ENCODE peak calls at places on chromosomes 7 and 10, in eight cellular contexts. I is stimulated activated CD4-positive, alpha-beta T cell treated with anti-CD3 and anti-CD28 coated beads, TNF-alpha, amount 100 ng/mL, for 24 hours; U is NCI-H446; S is GM12865; O is LoVo; T is astrocyte of the spinal cord; E is EH; B is NCI-H1105. Q is an unnamed sample.
A peak's percentile ranks its signal among the peaks of the same experiment; 100 is the strongest.

GRCh38 chr7:9945882-9946281 is 1027.8 kb upstream of the PHF14 start:
- DNase-seq in I (no peak), U (no peak), S (no peak), O (no peak), T (peak; percentile 6), E (no peak), B (peak; percentile 76), Q (no peak)

GRCh38 chr10:114708717-114709352 is 50.8 kb upstream of the ABLIM1 start:
- DNase-seq in I (no peak), U (no peak), S (no peak), O (peak; percentile 77), T (peak; percentile 87), E (peak; percentile 96), B (no peak), Q (peak; percentile 91)

GRCh38 chr7:146639291-146639690 is 522.7 kb downstream of the CNTNAP2 start:
- DNase-seq in I (no peak), U (no peak), S (no peak), O (no peak), T (no peak), E (no peak), B (no peak), Q (no peak)

GRCh38 chr10:11759347-11759746 is 17.2 kb downstream of the ECHDC3 start:
- DNase-seq in I (no peak), U (no peak), S (no peak), O (no peak), T (no peak), E (no peak), B (no peak), Q (no peak)

GRCh38 chr7:45407730-45408406 is 166.3 kb upstream of the ADCY1 start:
- DNase-seq in I (no peak), U (no peak), S (no peak), O (no peak), T (no peak), E (no peak), B (no peak), Q (no peak)

GRCh38 chr10:44352316-44353127 is 32.4 kb downstream of the CXCL12 start:
- DNase-seq in I (no peak), U (no peak), S (no peak), O (no peak), T (peak; percentile 3), E (peak; percentile 78), B (no peak), Q (no peak)

GRCh38 chr7:111855842-111856227 is 293.5 kb upstream of the IMMP2L start:
- DNase-seq in I (no peak), U (no peak), S (no peak), O (no peak), T (peak; percentile 39), E (peak; percentile 37), B (no peak), Q (no peak)

GRCh38 chr7:107228291-107228690 is 59.5 kb downstream of the HBP1 start:
- DNase-seq in I (no peak), U (no peak), S (no peak), O (no peak), T (no peak), E (peak; percentile 22), B (no peak), Q (no peak)

GRCh38 chr10:94314913-94315545 is 47.7 kb downstream of the NOC3L start:
- DNase-seq in I (no peak), U (no peak), S (no peak), O (no peak), T (peak; percentile 48), E (peak; percentile 62), B (no peak), Q (no peak)

GRCh38 chr10:99834410-99834809 is 52.0 kb downstream of the ABCC2 start:
- DNase-seq in I (no peak), U (no peak), S (no peak), O (no peak), T (peak; percentile 49), E (peak; percentile 91), B (no peak), Q (peak; percentile 49)

GRCh38 chr10:101062231-101063161 is 707 bp downstream of the KAZALD1 start:
- DNase-seq in I (no peak), U (no peak), S (peak; percentile 79), O (peak; percentile 75), T (no peak), E (peak; percentile 43), B (peak; percentile 32), Q (no peak)

GRCh38 chr7:142001163-142001874 is 5.6 kb downstream of the MGAM start:
- DNase-seq in I (no peak), U (no peak), S (no peak), O (peak; percentile 79), T (no peak), E (no peak), B (no peak), Q (no peak)

GRCh38 chr7:127485482-127485881 is 93.0 kb upstream of the ZNF800 start:
- DNase-seq in I (no peak), U (no peak), S (no peak), O (no peak), T (no peak), E (no peak), B (no peak), Q (no peak)

GRCh38 chr10:121307411-121307980 is 290.7 kb downstream of the FGFR2 start:
- DNase-seq in I (no peak), U (no peak), S (no peak), O (no peak), T (no peak), E (no peak), B (no peak), Q (no peak)

GRCh38 chr7:151432658-151433521 is 7.1 kb downstream of the CRYGN start:
- DNase-seq in I (no peak), U (no peak), S (peak; percentile 71), O (no peak), T (no peak), E (no peak), B (no peak), Q (no peak)

GRCh38 chr10:126122856-126123255 is 226.5 kb downstream of the FANK1 start:
- DNase-seq in I (no peak), U (no peak), S (no peak), O (no peak), T (no peak), E (peak; percentile 29), B (no peak), Q (no peak)

GRCh38 chr10:20817646-20818045 is 79.5 kb downstream of the NEBL start:
- DNase-seq in I (no peak), U (no peak), S (no peak), O (no peak), T (no peak), E (no peak), B (no peak), Q (no peak)

GRCh38 chr10:4334853-4335252 is 491.2 kb upstream of the AKR1E2 start:
- DNase-seq in I (no peak), U (no peak), S (no peak), O (no peak), T (peak; percentile 53), E (no peak), B (no peak), Q (no peak)

GRCh38 chr7:74690474-74690873 is 33.0 kb downstream of the GTF2I start:
- DNase-seq in I (no peak), U (no peak), S (no peak), O (no peak), T (no peak), E (no peak), B (no peak), Q (no peak)

GRCh38 chr10:74437822-74438221 is 286.8 kb downstream of the ADK start:
- DNase-seq in I (no peak), U (no peak), S (no peak), O (no peak), T (peak; percentile 71), E (peak; percentile 83), B (no peak), Q (peak; percentile 26)

GRCh38 chr10:13102002-13102794 is 2.2 kb downstream of the OPTN start:
- DNase-seq in I (no peak), U (no peak), S (peak; percentile 60), O (no peak), T (no peak), E (peak; percentile 9), B (no peak), Q (no peak)

GRCh38 chr7:110534241-110534931 is 556.5 kb upstream of the LRRN3 start:
- DNase-seq in I (no peak), U (peak; percentile 60), S (peak; percentile 39), O (peak; percentile 68), T (peak; percentile 49), E (peak; percentile 68), B (peak; percentile 30), Q (no peak)

GRCh38 chr7:158585721-158586498 is 1.7 kb downstream of the PTPRN2 start:
- DNase-seq in I (no peak), U (no peak), S (no peak), O (no peak), T (no peak), E (no peak), B (no peak), Q (no peak)

GRCh38 chr7:76216683-76217082 is 15.0 kb downstream of the SRRM3 start:
- DNase-seq in I (no peak), U (no peak), S (no peak), O (no peak), T (no peak), E (no peak), B (no peak), Q (no peak)

GRCh38 chr10:48470893-48471805 is 133.7 kb downstream of the ARHGAP22 start:
- DNase-seq in I (no peak), U (no peak), S (no peak), O (no peak), T (peak; percentile 54), E (peak; percentile 55), B (no peak), Q (no peak)

GRCh38 chr7:37853468-37853867 is 5.1 kb downstream of the NME8 start:
- DNase-seq in I (no peak), U (no peak), S (peak; percentile 54), O (peak; percentile 30), T (no peak), E (no peak), B (no peak), Q (no peak)

GRCh38 chr7:27198138-27198841 is 1.6 kb downstream of the HOXA13 start:
- DNase-seq in I (no peak), U (no peak), S (no peak), O (peak; percentile 39), T (no peak), E (peak; percentile 37), B (no peak), Q (no peak)

Q was measured in AG04449.